ENCODE peak calls at places on chromosomes 7 and 10, in four cellular contexts. J is H9, U is foreskin keratinocyte, W is progenitor cell of endocrine pancreas. Q is an unnamed sample.

GRCh38 chr10:49054753-49055152 is 60.6 kb downstream of the VSTM4 start:
- DNase-seq in J (no peak), U (no peak), W (no peak), Q (no peak)

GRCh38 chr10:5550621-5551530 is 26.1 kb downstream of the CALML3 start:
- DNase-seq in J (no peak), U (no peak), W (no peak), Q (no peak)

GRCh38 chr7:96649981-96650380 is 59.7 kb downstream of the SEM1 start:
- DNase-seq in J (no peak), U (no peak), W (no peak), Q (no peak)

GRCh38 chr7:134470864-134471263 is 12.0 kb upstream of the AKR1B1 start:
- DNase-seq in J (no peak), U (peak; percentile 78), W (no peak), Q (no peak)

GRCh38 chr7:7970620-7971307 is 2.2 kb downstream of the GLCCI1 start:
- DNase-seq in J (no peak), U (no peak), W (no peak), Q (no peak)

GRCh38 chr7:46320956-46321355 is 399.9 kb upstream of the IGFBP3 start:
- DNase-seq in J (no peak), U (no peak), W (no peak), Q (no peak)

GRCh38 chr7:16268821-16269768 is 152.2 kb downstream of the CRPPA start:
- DNase-seq in J (no peak), U (peak; percentile 83), W (no peak), Q (no peak)

GRCh38 chr10:122476034-122476695 is 14.8 kb downstream of the HTRA1 start:
- DNase-seq in J (peak; percentile 60), U (peak; percentile 84), W (no peak), Q (no peak)

GRCh38 chr7:86939197-86939814 is 120.1 kb downstream of the ELAPOR2 start:
- DNase-seq in J (peak; percentile 36), U (peak; percentile 19), W (peak; percentile 32), Q (no peak)

GRCh38 chr7:149823191-149823630 is 15.0 kb upstream of the ZNF862 start:
- DNase-seq in J (no peak), U (no peak), W (no peak), Q (no peak)

GRCh38 chr7:76428868-76429805 is 4.4 kb downstream of the ZP3 start:
- DNase-seq in J (peak; percentile 41), U (no peak), W (no peak), Q (no peak)

GRCh38 chr10:21807162-21807561 is 196.4 kb downstream of the DNAJC1 start:
- DNase-seq in J (peak; percentile 60), U (no peak), W (no peak), Q (no peak)

GRCh38 chr10:133351408-133352318 is 4.5 kb downstream of the PRAP1 start:
- DNase-seq in J (no peak), U (no peak), W (no peak), Q (no peak)

GRCh38 chr7:122314284-122314683 is 9.7 kb upstream of the FEZF1 start:
- DNase-seq in J (no peak), U (no peak), W (no peak), Q (no peak)

GRCh38 chr10:58641095-58641531 is 128.4 kb downstream of the BICC1 start:
- DNase-seq in J (no peak), U (peak; percentile 72), W (no peak), Q (no peak)

GRCh38 chr10:5632430-5632829 is 34.0 kb downstream of the ASB13 start:
- DNase-seq in J (no peak), U (no peak), W (no peak), Q (no peak)

GRCh38 chr7:26393855-26394254 is 102.2 kb downstream of the SNX10 start:
- DNase-seq in J (no peak), U (no peak), W (no peak), Q (no peak)

GRCh38 chr10:132679640-132680039 is 106.3 kb downstream of the NKX6-2 start:
- DNase-seq in J (no peak), U (no peak), W (no peak), Q (no peak)

GRCh38 chr10:89540550-89540949 is 5.2 kb upstream of the SLC16A12 start:
- DNase-seq in J (no peak), U (no peak), W (no peak), Q (no peak)

GRCh38 chr7:45576249-45576929 is 2.2 kb downstream of the ADCY1 start:
- DNase-seq in J (peak; percentile 14), U (no peak), W (no peak), Q (no peak)

GRCh38 chr7:19920200-19920599 is 146.8 kb upstream of the TMEM196 start:
- DNase-seq in J (no peak), U (peak; percentile 40), W (no peak), Q (no peak)

GRCh38 chr7:99562832-99563231 is 4.4 kb downstream of the ZNF655 start:
- DNase-seq in J (no peak), U (peak; percentile 93), W (no peak), Q (no peak)

GRCh38 chr7:81478664-81479063 is 291.2 kb downstream of the HGF start:
- DNase-seq in J (no peak), U (no peak), W (no peak), Q (no peak)

GRCh38 chr7:16492513-16493062 is 27.1 kb upstream of the SOSTDC1 start:
- DNase-seq in J (no peak), U (peak; percentile 20), W (no peak), Q (no peak)

GRCh38 chr7:18520450-18521235 is 25.1 kb downstream of the HDAC9 start:
- DNase-seq in J (no peak), U (peak; percentile 36), W (no peak), Q (no peak)

GRCh38 chr10:13729959-13730358 is 143.2 kb downstream of the PRPF18 start:
- DNase-seq in J (no peak), U (no peak), W (no peak), Q (no peak)

GRCh38 chr7:137878333-137878961 is 31.7 kb upstream of the DGKI start:
- DNase-seq in J (no peak), U (no peak), W (no peak), Q (no peak)

GRCh38 chr7:369476-369980 is 79.6 kb downstream of the FOXL3 start:
- DNase-seq in J (no peak), U (no peak), W (no peak), Q (no peak)

GRCh38 chr7:77799078-77799964 is 748 bp downstream of the PHTF2 start:
- DNase-seq in J (peak; percentile 50), U (no peak), W (peak; percentile 42), Q (no peak)

GRCh38 chr7:129497156-129497555 is 5.2 kb upstream of the SMKR1 start:
- DNase-seq in J (no peak), U (no peak), W (no peak), Q (no peak)

GRCh38 chr10:34957531-34957930 is 132.6 kb downstream of the CUL2 start:
- DNase-seq in J (no peak), U (no peak), W (no peak), Q (no peak)

GRCh38 chr10:119208553-119208940 is 1.2 kb downstream of the GRK5 start:
- DNase-seq in J (no peak), U (no peak), W (no peak), Q (no peak)

GRCh38 chr10:119210633-119211032 is 3.3 kb downstream of the GRK5 start:
- DNase-seq in J (no peak), U (no peak), W (no peak), Q (no peak)

GRCh38 chr10:119211176-119211575 is 3.8 kb downstream of the GRK5 start:
- DNase-seq in J (no peak), U (no peak), W (no peak), Q (no peak)

GRCh38 chr10:119209050-119209735 is 1.8 kb downstream of the GRK5 start:
- DNase-seq in J (peak; percentile 73), U (no peak), W (peak; percentile 56), Q (peak; percentile 66)

DNA sequence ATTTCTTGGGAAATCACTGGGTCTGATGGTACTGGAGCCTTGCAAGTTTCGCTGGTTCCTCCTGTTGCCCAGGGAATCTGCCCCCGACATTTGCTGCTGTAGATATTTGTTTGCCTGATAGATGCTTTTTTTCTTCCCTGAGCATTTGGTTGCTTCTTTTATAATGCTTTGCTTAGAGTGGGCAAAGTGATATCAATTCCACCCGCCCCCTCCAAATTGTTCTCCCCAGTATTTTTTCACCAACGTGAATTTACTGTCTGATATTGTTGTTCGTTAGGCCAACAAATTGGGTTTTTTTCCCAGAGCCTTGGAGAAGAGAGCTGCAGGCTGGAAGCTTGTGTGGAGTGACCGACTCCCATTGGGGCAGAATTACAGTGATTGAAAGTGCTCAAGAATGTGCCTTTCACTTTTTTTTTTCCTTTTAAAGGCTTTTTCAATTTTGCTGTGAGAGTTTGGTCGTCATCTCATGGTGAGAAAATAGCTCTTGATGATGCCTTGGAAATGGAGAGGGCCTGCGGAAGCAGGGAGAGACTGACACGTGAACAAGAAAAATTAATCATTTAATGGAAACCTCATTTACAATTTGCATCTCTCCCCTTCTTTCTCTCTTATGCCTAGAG is 2.5 kb downstream of the GRK5 start:
- DNase-seq in J (no peak), U (no peak), W (no peak), Q (no peak)
- TF ChIP-seq CTCF in J (peak; percentile 8), U (no peak), W (peak; percentile 5), Q (no peak)

GRCh38 chr10:79268717-79269116 is 78.6 kb upstream of the PPIF start:
- DNase-seq in J (no peak), U (no peak), W (no peak), Q (no peak)

GRCh38 chr10:79269443-79269842 is 77.8 kb upstream of the PPIF start:
- DNase-seq in J (no peak), U (no peak), W (no peak), Q (no peak)

GRCh38 chr10:79268100-79268670 is 79.1 kb upstream of the PPIF start:
- DNase-seq in J (no peak), U (no peak), W (no peak), Q (no peak)

GRCh38 chr10:79270471-79271246 is 76.6 kb upstream of the PPIF start:
- DNase-seq in J (no peak), U (no peak), W (no peak), Q (no peak)

GRCh38 chr10:79269969-79270368 is 77.3 kb upstream of the PPIF start:
- DNase-seq in J (no peak), U (no peak), W (no peak), Q (no peak)
- TF ChIP-seq CTCF in J (no peak), U (no peak), W (no peak), Q (no peak)

DNA sequence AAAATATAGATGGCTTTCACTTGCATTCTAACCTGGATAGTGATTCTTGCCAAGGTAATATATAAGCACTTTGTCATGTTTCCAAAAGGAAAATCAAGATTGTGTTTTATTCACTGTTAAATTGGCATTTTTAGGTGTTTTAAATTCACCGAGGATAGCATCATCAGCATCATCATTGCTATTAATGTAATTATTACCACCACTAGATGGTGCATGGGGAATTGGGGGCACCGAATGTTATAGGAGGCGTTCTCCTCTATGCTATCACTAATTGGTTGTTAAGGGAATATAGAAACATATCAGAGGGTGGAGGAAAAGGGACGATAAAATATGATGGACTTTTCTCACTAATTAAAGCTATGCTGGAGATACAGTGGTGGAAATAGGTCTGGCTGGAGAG is 95.5 kb downstream of the CELF2 start:
- DNase-seq in J (no peak), U (no peak), W (no peak), Q (no peak)
- TF ChIP-seq CTCF in J (peak; percentile 50), U (peak; percentile 13), W (peak; percentile 15), Q (no peak)

GRCh38 chr10:103835121-103836045 is 20.0 kb downstream of the SH3PXD2A start:
- DNase-seq in J (no peak), U (no peak), W (no peak), Q (no peak)
- TF ChIP-seq CTCF in J (no peak), U (peak; percentile 9), W (no peak), Q (no peak)

DNA sequence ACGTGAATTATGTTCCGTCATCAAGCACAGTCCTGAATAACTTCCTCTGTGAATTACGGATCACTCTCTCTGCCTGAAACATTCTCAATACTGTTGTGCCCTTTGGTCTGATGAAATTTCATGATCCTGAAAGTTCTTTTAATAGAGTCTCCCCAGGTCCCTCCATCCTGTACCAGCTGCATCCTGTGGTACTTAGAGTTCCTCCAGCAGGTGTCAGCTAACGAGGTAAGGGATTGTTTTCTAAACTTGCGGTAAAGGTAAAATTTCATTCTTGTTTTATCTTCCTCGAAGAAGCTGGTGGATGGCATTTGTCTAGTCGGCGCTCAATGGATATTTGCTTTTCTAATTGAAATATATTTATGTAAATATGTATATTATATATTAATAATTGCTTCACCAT is 393.6 kb upstream of the ADARB2 start:
- DNase-seq in J (no peak), U (no peak), W (no peak), Q (no peak)
- TF ChIP-seq CTCF in J (peak; percentile 50), U (no peak), W (no peak), Q (no peak)

Q was measured in omental fat pad.